ENCODE peak calls at places on chromosomes 3 and 15, in ten cellular contexts. N, E, Y, G, C, B, Z, H, P and K are unnamed samples. For H3K9me3, the result is how much of the 10 kb centered on the place peaks cover.

GRCh38 chr15:55627730-55628368 is 39.7 kb upstream of the PYGO1 start:
- ATAC-seq in N (peak), E (peak), Y (peak), G (peak), C (peak), B (peak), Z (peak), H (no peak), P (no peak), K (peak)

GRCh38 chr3:54871867-54872266 is 56.0 kb downstream of the LRTM1 start:
- ATAC-seq in N (no peak), E (no peak), Y (no peak), G (peak), C (peak), B (no peak), Z (no peak), H (no peak), P (no peak), K (no peak)

GRCh38 chr3:48038971-48039481 is 22.8 kb upstream of the MAP4 start:
- ATAC-seq in N (peak), E (peak), Y (peak), G (peak), C (no peak), B (peak), Z (no peak), H (peak), P (peak), K (no peak)

GRCh38 chr15:41774873-41775417 is 661 bp downstream of the MAPKBP1 start:
- ATAC-seq in N (peak), E (peak), Y (peak), G (peak), C (no peak), B (peak), Z (peak), H (peak), P (peak), K (no peak)

GRCh38 chr15:77002436-77002835 is 7.5 kb downstream of the PSTPIP1 start:
- ATAC-seq in N (no peak), E (no peak), Y (no peak), G (no peak), C (no peak), B (no peak), Z (no peak), H (no peak), P (no peak), K (no peak)

GRCh38 chr3:120550546-120550945 is 45.6 kb upstream of the NDUFB4 start:
- ATAC-seq in N (no peak), E (no peak), Y (no peak), G (no peak), C (no peak), B (no peak), Z (no peak), H (peak), P (no peak), K (no peak)

GRCh38 chr3:81838455-81838854 is 77.0 kb upstream of the GBE1 start:
- ATAC-seq in N (no peak), E (no peak), Y (no peak), G (no peak), C (no peak), B (no peak), Z (no peak), H (no peak), P (no peak), K (no peak)

GRCh38 chr3:133437391-133438093 is 37.7 kb downstream of the BFSP2 start:
- ATAC-seq in N (peak), E (no peak), Y (no peak), G (peak), C (no peak), B (no peak), Z (peak), H (no peak), P (peak), K (peak)

GRCh38 chr3:143835312-143835711 is 13.0 kb downstream of the SLC9A9 start:
- ATAC-seq in N (no peak), E (no peak), Y (no peak), G (no peak), C (no peak), B (no peak), Z (no peak), H (no peak), P (no peak), K (no peak)

GRCh38 chr3:72212396-72212795 is 427.4 kb upstream of the PROK2 start:
- ATAC-seq in N (no peak), E (no peak), Y (no peak), G (no peak), C (no peak), B (no peak), Z (no peak), H (no peak), P (no peak), K (no peak)

GRCh38 chr3:134376786-134377431 is 2.7 kb upstream of the AMOTL2 start:
- ATAC-seq in N (no peak), E (no peak), Y (no peak), G (no peak), C (no peak), B (no peak), Z (no peak), H (no peak), P (no peak), K (no peak)

GRCh38 chr15:78944202-78944625 is 632 bp downstream of the CTSH start:
- ATAC-seq in N (peak), E (peak), Y (peak), G (peak), C (peak), B (peak), Z (peak), H (peak), P (peak), K (peak)

GRCh38 chr15:62742409-62743171 is 300.0 kb upstream of the TPM1 start:
- ATAC-seq in N (peak), E (peak), Y (peak), G (peak), C (peak), B (no peak), Z (peak), H (peak), P (peak), K (peak)

GRCh38 chr3:128425142-128425845 is 41.4 kb downstream of the DNAJB8 start:
- ATAC-seq in N (no peak), E (no peak), Y (no peak), G (peak), C (no peak), B (no peak), Z (no peak), H (no peak), P (no peak), K (no peak)

GRCh38 chr3:125351152-125351551 is 24.0 kb downstream of the ZNF148 start:
- ATAC-seq in N (no peak), E (no peak), Y (no peak), G (no peak), C (no peak), B (no peak), Z (no peak), H (no peak), P (no peak), K (no peak)

GRCh38 chr15:71198846-71199245 is 83.6 kb downstream of the THSD4 start:
- ATAC-seq in N (no peak), E (no peak), Y (no peak), G (no peak), C (peak), B (peak), Z (no peak), H (peak), P (no peak), K (no peak)

GRCh38 chr3:189294649-189295048 is 122.9 kb downstream of the TPRG1 start:
- ATAC-seq in N (no peak), E (no peak), Y (no peak), G (no peak), C (no peak), B (no peak), Z (no peak), H (no peak), P (no peak), K (no peak)

GRCh38 chr15:85003593-85004312 is 22.1 kb downstream of the PDE8A start:
- ATAC-seq in N (no peak), E (peak), Y (peak), G (no peak), C (peak), B (no peak), Z (no peak), H (no peak), P (no peak), K (no peak)

GRCh38 chr15:44788748-44789147 is 52.4 kb downstream of the TRIM69 start:
- ATAC-seq in N (no peak), E (no peak), Y (no peak), G (no peak), C (no peak), B (no peak), Z (no peak), H (no peak), P (no peak), K (no peak)

GRCh38 chr3:113111308-113111707 is 100.0 kb upstream of the BOC start:
- ATAC-seq in N (peak), E (no peak), Y (no peak), G (no peak), C (no peak), B (peak), Z (peak), H (no peak), P (no peak), K (no peak)

GRCh38 chr3:123344175-123344908 is 104.5 kb downstream of the ADCY5 start:
- ATAC-seq in N (no peak), E (no peak), Y (no peak), G (no peak), C (no peak), B (no peak), Z (no peak), H (no peak), P (no peak), K (peak)

GRCh38 chr3:18643290-18643689 is 218.2 kb upstream of the SATB1 start:
- ATAC-seq in N (no peak), E (no peak), Y (no peak), G (peak), C (no peak), B (no peak), Z (no peak), H (no peak), P (no peak), K (no peak)

GRCh38 chr3:160245261-160245800 is 20.1 kb downstream of the C3orf80 start:
- ATAC-seq in N (no peak), E (no peak), Y (no peak), G (no peak), C (no peak), B (no peak), Z (no peak), H (no peak), P (no peak), K (no peak)

GRCh38 chr15:39621961-39622360 is 41.1 kb downstream of the THBS1 start:
- ATAC-seq in N (no peak), E (no peak), Y (no peak), G (no peak), C (no peak), B (no peak), Z (no peak), H (no peak), P (no peak), K (no peak)

GRCh38 chr3:48727511-48727910 is 10.5 kb upstream of the IP6K2 start:
- ATAC-seq in N (no peak), E (no peak), Y (no peak), G (no peak), C (no peak), B (no peak), Z (no peak), H (no peak), P (no peak), K (no peak)

GRCh38 chr15:64151727-64152506 is at the start of gene SNX22:
- ATAC-seq in N (peak), E (peak), Y (peak), G (peak), C (no peak), B (peak), Z (peak), H (peak), P (peak), K (no peak)

GRCh38 chr3:187196573-187197094 is 652 bp upstream of the RTP1 start:
- ATAC-seq in N (no peak), E (no peak), Y (no peak), G (no peak), C (no peak), B (no peak), Z (peak), H (no peak), P (no peak), K (no peak)

GRCh38 chr3:12979947-12980487 is 93.2 kb downstream of the IQSEC1 start:
- ATAC-seq in N (no peak), E (no peak), Y (no peak), G (no peak), C (no peak), B (no peak), Z (no peak), H (no peak), P (no peak), K (no peak)

GRCh38 chr3:127228866-127229265 is 35.9 kb downstream of the PRR23E start:
- ATAC-seq in N (no peak), E (no peak), Y (no peak), G (no peak), C (no peak), B (no peak), Z (no peak), H (no peak), P (no peak), K (no peak)

DNA sequence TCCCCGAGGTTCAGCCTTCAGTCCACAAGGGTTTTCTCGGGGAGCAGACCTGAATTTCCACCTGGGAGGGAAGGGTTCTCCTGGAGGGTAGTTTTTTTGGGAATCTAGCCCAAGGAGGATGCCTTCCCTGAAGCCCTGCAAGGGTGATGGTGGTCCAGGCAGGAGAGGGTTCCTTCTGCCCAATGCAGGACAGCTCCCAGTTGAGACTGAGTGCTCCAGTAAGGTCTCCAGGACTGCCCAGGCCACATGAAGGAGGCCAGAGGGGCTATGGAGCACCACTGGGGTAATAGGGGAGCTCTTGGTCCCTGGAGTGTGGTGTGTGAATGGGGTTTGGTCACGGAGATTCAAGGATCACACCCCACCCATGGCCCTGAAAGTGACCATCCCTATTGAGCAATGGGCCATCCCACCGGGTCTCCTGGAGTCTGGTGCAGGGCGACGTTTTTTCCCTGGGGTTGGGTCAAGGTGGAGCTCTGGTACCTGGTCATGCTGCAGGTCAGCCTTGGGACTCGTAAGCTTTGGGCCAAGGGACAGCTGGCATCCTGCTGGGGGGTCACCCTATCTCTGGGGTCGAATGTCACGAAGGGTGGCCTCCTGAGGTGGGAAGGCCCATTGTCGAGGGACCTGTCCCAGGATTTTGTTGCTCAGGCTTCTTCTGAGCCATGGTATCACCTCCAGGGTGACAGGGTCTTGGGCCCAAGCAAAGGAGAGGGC is 196.5 kb downstream of the UBE3A start:
- ATAC-seq in N (no peak), E (no peak), Y (no peak), G (no peak), C (no peak), B (no peak), Z (no peak), H (no peak), P (no peak), K (no peak)
- H3K9me3 ChIP-seq in N (under half), E (under half), Y (under half), G (under half), C (under half), B (under half), Z (half or more), H (under half), P (half or more), K (half or more)

GRCh38 chr3:76826915-76827314 is 213.0 kb upstream of the ROBO2 start:
- ATAC-seq in N (no peak), E (no peak), Y (no peak), G (no peak), C (no peak), B (no peak), Z (no peak), H (no peak), P (no peak), K (no peak)

GRCh38 chr3:76824658-76825310 is 215.1 kb upstream of the ROBO2 start:
- ATAC-seq in N (no peak), E (no peak), Y (no peak), G (no peak), C (no peak), B (no peak), Z (no peak), H (no peak), P (no peak), K (no peak)

GRCh38 chr3:76827647-76828273 is 212.1 kb upstream of the ROBO2 start:
- ATAC-seq in N (no peak), E (no peak), Y (peak), G (no peak), C (no peak), B (no peak), Z (no peak), H (no peak), P (no peak), K (no peak)
- TF ChIP-seq CTCF in N (no peak), E (no peak), Y (no peak), G (no peak), C (no peak), B (no peak), Z (no peak), H (no peak), P (no peak), K (no peak)

DNA sequence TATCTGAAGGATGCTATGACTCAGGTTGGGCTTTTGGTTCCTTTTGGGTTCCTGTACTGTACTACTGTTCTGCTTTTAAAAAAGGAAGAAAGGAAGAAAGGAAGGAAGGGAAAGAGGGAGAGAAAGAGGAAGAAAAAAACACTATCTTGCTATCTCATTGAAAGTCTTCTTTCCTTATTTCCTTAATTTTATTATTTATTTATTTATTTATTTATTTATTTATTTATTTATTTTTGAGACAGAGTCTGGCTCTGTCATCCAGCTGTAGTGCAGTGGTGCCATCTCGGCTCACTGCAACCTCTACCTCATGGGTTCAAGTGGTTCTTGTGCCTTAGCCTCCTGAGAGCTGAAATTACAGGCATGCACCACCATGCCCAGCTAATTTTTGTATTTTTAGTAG is 198.9 kb upstream of the SOX2 start:
- ATAC-seq in N (no peak), E (no peak), Y (no peak), G (no peak), C (no peak), B (no peak), Z (no peak), H (no peak), P (no peak), K (no peak)
- H3K9me3 ChIP-seq in N (under half), E (under half), Y (under half), G (under half), C (under half), B (under half), Z (under half), H (under half), P (under half), K (under half)

GRCh38 chr15:91547356-91547755 is 306.2 kb upstream of the SLCO3A1 start:
- ATAC-seq in N (no peak), E (no peak), Y (no peak), G (no peak), C (no peak), B (no peak), Z (no peak), H (no peak), P (no peak), K (no peak)

GRCh38 chr15:91552555-91552954 is 301.0 kb upstream of the SLCO3A1 start:
- ATAC-seq in N (no peak), E (peak), Y (no peak), G (no peak), C (no peak), B (no peak), Z (no peak), H (no peak), P (no peak), K (no peak)

GRCh38 chr15:91553455-91553854 is 300.1 kb upstream of the SLCO3A1 start:
- ATAC-seq in N (no peak), E (peak), Y (peak), G (no peak), C (no peak), B (no peak), Z (no peak), H (no peak), P (no peak), K (no peak)

GRCh38 chr15:91548588-91548987 is 304.9 kb upstream of the SLCO3A1 start:
- ATAC-seq in N (no peak), E (no peak), Y (no peak), G (no peak), C (no peak), B (no peak), Z (no peak), H (peak), P (no peak), K (no peak)

DNA sequence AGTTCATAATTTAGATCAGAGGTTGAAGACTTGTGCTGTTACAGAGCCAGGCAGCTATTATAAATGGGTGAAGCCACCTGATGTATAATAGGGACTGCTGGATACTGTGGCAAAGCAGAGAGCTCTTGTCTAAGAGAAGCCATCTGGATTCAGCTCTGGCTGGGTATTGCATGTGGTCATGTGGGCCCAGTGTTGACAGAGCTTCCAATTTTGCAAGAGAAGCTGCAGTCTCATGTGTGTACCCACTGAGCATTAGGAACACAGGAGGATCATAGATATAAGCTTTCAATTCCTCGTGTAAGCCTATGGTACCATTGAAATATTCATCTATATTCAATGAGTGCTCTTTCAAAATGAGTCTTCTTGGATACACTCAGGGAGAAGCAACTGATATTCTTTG is 303.9 kb upstream of the SLCO3A1 start:
- ATAC-seq in N (no peak), E (no peak), Y (peak), G (no peak), C (peak), B (no peak), Z (no peak), H (no peak), P (no peak), K (no peak)
- TF ChIP-seq CTCF in N (no peak), E (no peak), Y (no peak), G (no peak), C (no peak), B (no peak), Z (no peak), H (no peak), P (no peak), K (no peak)

DNA sequence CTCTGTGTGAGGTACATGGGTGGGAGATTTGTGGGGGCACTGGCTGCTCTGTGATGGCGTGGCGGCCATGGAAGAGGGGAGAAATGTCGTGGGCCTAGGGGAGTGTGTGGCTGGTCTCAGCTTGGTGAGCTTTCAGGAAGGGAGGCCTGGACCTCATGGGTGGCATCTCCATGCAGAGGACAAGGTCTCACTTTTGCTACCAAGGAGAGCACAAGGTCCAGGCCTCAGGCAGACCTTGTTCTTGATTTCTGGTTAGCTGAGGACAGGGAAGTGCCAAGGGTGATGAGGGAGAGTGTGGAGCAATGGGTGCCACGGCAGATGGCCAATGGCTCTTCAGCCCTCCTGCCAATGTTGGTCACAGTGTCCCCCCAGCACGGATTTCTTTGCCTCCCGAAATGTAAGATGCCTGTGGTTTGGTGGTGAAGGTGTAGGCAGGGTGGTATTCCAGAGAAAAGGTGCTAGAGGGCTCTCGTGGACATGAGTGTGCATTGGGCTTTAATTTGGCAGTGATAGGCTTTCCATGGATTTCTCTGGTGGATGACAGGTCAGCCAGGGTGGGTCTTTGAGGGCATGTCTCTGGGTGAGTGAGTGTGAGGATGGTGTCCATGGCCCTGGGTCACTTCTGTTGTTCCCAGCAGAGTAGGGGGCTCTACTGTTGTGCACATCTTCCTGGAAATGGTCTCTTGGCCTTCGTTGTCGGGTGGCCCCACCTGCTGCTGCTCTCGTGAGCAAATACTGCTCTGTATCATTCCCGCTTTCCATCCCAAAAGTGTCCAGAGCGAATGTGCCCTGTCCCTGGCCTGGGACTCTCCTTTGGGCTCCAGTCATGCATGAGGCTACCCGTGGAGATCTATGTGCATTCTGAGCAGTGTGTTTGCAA is 108.0 kb downstream of the SNRPN start:
- ATAC-seq in N (no peak), E (no peak), Y (no peak), G (no peak), C (no peak), B (no peak), Z (no peak), H (peak), P (no peak), K (no peak)
- H3K9me3 ChIP-seq in N (half or more), E (under half), Y (half or more), G (under half), C (half or more), B (half or more), Z (half or more), H (half or more), P (half or more), K (under half)